ENCODE peak calls at places on chromosomes 16 and 17, in four cellular contexts. L is fibroblast of lung, H is tibial nerve, Y is GM23338. R is an unnamed sample.
A peak's percentile ranks its signal among the peaks of the same experiment; 100 is the strongest.

GRCh38 chr17:59719526-59719925 is 12.1 kb downstream of the VMP1 start:
- DNase-seq in L (no peak), H (no peak), Y (no peak), R (no peak)

GRCh38 chr16:3112058-3112880 is at the start of gene ZNF205:
- DNase-seq in L (peak; percentile 79), Y (peak; percentile 93), H (peak; percentile 67), R (no peak)

GRCh38 chr17:18043491-18043890 is 4.3 kb downstream of the GID4 start:
- DNase-seq in L (peak; percentile 40), Y (peak; percentile 34), H (no peak), R (no peak)

GRCh38 chr16:2882460-2883026 is 472 bp upstream of the FLYWCH2 start:
- DNase-seq in L (peak; percentile 99), Y (peak; percentile 99), H (peak; percentile 98), R (peak; percentile 97)

GRCh38 chr16:50310308-50311133 is 44.2 kb downstream of the ADCY7 start:
- DNase-seq in Y (no peak), H (no peak), L (no peak), R (no peak)

GRCh38 chr16:2785101-2785991 is 2.0 kb downstream of the PRSS33 start:
- DNase-seq in H (no peak), Y (peak; percentile 56), L (no peak), R (no peak)

GRCh38 chr16:56743840-56744239 is 13.9 kb downstream of the NUP93 start:
- DNase-seq in L (peak; percentile 48), Y (peak; percentile 57), H (no peak), R (no peak)

GRCh38 chr17:17156107-17156506 is 50.0 kb downstream of the PLD6 start:
- DNase-seq in Y (no peak), L (peak; percentile 59), H (no peak), R (no peak)

GRCh38 chr16:85796599-85796998 is 2.7 kb downstream of the EMC8 start:
- DNase-seq in H (no peak), Y (no peak), L (no peak), R (no peak)

GRCh38 chr16:5678371-5678770 is 580.8 kb upstream of the EEF2KMT start:
- DNase-seq in H (no peak), Y (peak; percentile 72), L (no peak), R (no peak)

GRCh38 chr16:18003033-18003432 is 333.5 kb downstream of the NPIPA8 start:
- DNase-seq in Y (no peak), L (no peak), H (no peak), R (no peak)

GRCh38 chr17:7223375-7223774 is 3.6 kb downstream of the ACADVL start:
- DNase-seq in L (no peak), Y (no peak), H (no peak), R (no peak)

GRCh38 chr17:15944720-15945492 is at the start of gene ADORA2B:
- DNase-seq in L (peak; percentile 75), H (no peak), Y (peak; percentile 83), R (no peak)

GRCh38 chr16:65783709-65784474 is 582.6 kb upstream of the CDH5 start:
- DNase-seq in Y (no peak), H (no peak), L (no peak), R (no peak)

GRCh38 chr17:45334231-45334630 is 17.4 kb upstream of the MAP3K14 start:
- DNase-seq in L (no peak), H (no peak), Y (no peak), R (no peak)

GRCh38 chr16:87604572-87605135 is 2.3 kb downstream of the JPH3 start:
- DNase-seq in Y (no peak), H (no peak), L (no peak), R (no peak)

GRCh38 chr16:54677551-54677950 is 253.1 kb upstream of the IRX5 start:
- DNase-seq in Y (no peak), L (no peak), H (no peak), R (no peak)

GRCh38 chr17:37648555-37648954 is 5.3 kb upstream of the DDX52 start:
- DNase-seq in H (no peak), L (peak; percentile 45), Y (no peak), R (peak; percentile 19)

GRCh38 chr17:4270746-4271145 is 7.0 kb upstream of the ANKFY1 start:
- DNase-seq in L (no peak), H (no peak), Y (no peak), R (no peak)

GRCh38 chr17:38742431-38743308 is 5.5 kb downstream of the PCGF2 start:
- DNase-seq in Y (no peak), L (peak; percentile 88), H (peak; percentile 96), R (peak; percentile 70)

GRCh38 chr17:34246436-34246835 is 8.6 kb upstream of the CCL2 start:
- DNase-seq in L (no peak), Y (no peak), H (no peak), R (no peak)

GRCh38 chr17:29195465-29196081 is 15.4 kb upstream of the MYO18A start:
- DNase-seq in H (no peak), Y (no peak), L (no peak), R (no peak)

GRCh38 chr16:58414938-58415451 is 22.7 kb downstream of the GINS3 start:
- DNase-seq in L (no peak), H (no peak), Y (no peak), R (no peak)

GRCh38 chr16:50386139-50386538 is 17.4 kb upstream of the BRD7 start:
- DNase-seq in Y (no peak), H (no peak), L (no peak), R (no peak)

GRCh38 chr16:15765880-15766279 is 90.9 kb downstream of the MYH11 start:
- DNase-seq in Y (peak; percentile 80), H (peak; percentile 27), L (peak; percentile 42), R (no peak)

GRCh38 chr16:65751622-65752598 is 614.6 kb upstream of the CDH5 start:
- DNase-seq in L (peak; percentile 22), H (no peak), Y (no peak), R (no peak)

GRCh38 chr17:75933836-75934235 is 7.0 kb downstream of the FBF1 start:
- DNase-seq in H (no peak), Y (no peak), L (peak; percentile 55), R (no peak)

DNA sequence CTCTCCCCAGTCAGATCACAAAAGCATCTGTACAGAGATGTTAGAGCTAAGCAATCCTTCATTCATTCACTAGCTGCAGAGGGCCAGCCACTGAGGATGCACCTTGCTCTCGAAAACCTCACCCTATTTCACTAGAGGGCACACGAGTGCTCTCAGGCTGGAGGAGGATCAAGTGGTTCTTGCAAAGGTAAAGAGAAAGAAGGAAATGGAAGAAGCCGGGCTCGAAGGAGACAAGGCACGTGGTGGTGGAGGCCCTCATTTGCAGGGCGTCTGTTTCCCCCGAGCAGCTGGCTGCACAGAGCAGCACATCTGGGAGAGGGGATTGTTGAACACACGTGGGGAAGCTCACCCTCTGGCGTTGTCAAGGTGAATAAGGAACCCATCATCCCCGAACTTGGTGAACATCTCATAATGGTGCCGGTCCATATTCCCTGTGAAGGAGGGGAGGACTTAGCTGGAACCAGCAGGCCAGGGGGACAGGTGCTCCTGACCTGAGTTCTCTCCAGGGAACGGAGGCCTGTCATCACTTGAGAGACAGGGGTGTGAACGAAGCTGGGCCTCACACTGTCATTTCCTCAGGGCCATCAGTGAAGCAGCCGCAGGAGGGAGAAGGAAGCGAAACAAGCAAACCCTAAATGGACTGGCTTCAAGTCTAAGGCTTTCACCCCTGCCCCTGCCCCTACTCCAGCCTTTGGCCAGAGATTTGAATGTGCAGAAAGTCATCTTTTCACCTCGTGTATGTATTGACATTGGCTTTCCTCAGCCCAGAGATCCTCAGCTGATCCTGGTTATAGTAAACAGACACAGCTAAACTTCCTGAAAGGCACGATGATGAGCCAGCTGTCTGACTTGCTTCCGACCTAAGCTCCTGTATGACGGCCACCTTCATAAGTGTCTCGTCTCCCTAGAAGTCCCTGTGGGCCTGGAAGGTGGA is 27.6 kb downstream of the PRKAR1A start:
- DNase-seq in Y (peak; percentile 41), L (peak; percentile 36), H (peak; percentile 48), R (no peak)
- TF ChIP-seq CTCF in Y (peak; percentile 58), L (peak; percentile 14), H (peak; percentile 38), R (peak; percentile 28)

DNA sequence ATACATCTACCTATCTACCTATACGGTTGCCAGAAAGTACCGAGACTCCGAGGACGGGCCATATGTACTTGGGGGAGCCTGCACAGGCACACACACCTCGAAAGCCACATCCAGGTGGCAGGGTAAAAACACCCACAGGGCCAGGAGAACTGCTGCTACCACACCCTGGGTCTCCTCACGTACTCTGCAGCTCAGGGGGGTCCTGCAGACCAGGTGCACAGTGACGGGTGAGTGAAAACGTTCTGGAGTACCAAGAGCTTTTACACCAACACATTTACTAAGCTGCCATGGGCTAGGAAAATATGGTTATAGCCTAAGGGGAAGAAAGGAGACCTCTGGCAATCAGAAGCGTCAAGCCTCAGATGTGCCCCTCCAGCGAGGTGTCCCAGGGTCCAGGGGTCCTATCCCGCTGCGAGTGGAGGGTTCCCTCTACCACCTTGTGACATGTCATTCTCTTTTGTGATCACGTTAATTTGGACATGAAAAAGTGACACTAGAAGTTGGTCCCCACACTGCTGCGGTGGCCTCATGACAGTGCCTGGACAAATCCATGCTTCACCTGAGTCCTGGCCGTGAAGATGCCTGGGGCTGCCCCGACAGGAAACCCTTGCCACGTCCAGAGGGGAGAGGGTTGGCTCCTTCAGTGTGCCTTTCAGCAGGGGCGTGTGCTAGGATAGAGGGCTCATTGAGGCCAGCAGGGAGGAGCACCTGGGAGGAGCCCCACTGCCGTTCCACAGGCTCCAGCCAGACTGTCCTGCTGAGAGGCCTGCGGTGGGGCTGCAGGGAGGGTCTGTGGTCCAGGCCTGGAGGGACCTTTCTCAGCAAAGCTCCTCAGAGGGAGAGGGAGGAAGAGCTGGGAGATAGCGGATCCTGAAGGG is 1.8 kb downstream of the CANT1 start:
- DNase-seq in Y (no peak), H (no peak), L (no peak), R (no peak)
- TF ChIP-seq CTCF in Y (no peak), H (no peak), L (no peak), R (no peak)

DNA sequence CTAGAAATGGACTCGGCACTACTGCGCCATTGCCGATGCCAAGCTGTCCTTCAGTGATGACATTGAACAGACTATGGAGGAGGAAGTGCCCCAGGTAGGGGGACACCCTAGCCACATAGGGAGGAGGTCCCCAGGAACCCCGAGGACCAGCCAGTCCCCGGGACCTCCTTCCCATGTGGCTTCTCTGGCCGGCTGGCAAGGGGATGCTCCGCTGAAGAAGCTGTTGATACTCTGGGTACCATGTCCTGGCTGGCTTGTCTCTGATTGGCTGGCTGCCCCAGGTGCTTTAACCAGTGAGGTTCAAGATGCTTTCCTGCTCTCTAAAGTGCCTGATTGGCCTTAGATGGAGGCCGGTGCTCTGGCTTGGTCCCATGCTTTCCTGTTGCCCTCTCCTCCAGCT is 103.6 kb downstream of the SDR42E1 start:
- DNase-seq in Y (no peak), H (no peak), L (no peak), R (no peak)
- TF ChIP-seq CTCF in Y (no peak), H (no peak), L (no peak), R (no peak)

GRCh38 chr17:65434878-65435277 is 126.6 kb downstream of the AXIN2 start:
- DNase-seq in H (no peak), L (no peak), Y (no peak), R (no peak)

GRCh38 chr17:65438708-65439294 is 122.6 kb downstream of the AXIN2 start:
- DNase-seq in H (no peak), L (peak; percentile 25), Y (no peak), R (no peak)

GRCh38 chr17:65438173-65438572 is 123.3 kb downstream of the AXIN2 start:
- DNase-seq in L (no peak), H (no peak), Y (no peak), R (no peak)

GRCh38 chr17:65434251-65434650 is 127.2 kb downstream of the AXIN2 start:
- DNase-seq in Y (no peak), H (no peak), L (no peak), R (no peak)

DNA sequence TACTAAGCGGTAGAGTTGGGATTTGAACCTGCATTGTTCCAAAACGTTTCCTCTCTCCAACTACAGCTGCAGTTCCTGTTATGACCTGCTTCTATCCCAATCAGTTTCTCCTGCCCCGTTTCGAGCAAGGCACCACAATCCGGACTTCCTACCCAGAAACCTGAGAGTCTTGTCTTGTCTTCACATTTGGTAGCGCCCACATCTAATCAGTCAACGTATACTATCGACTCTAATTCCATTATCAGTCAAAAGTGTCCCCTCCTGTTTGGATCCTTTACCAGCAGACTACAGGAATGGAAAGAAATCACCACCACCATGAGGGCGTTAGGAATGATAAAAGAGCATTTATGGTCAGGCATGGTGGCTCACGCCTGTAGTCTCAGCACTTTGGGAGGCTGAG is 124.6 kb downstream of the AXIN2 start:
- DNase-seq in L (no peak), H (no peak), Y (no peak), R (no peak)
- TF ChIP-seq CTCF in L (no peak), H (no peak), Y (no peak), R (no peak)